ENCODE peak calls at places on chromosomes 3 and 15, in five cellular contexts. O, S, C, M and I are unnamed samples.
A peak's percentile ranks its signal among the peaks of the same experiment; 100 is the strongest.

GRCh38 chr3:113088616-113089015 is 97.8 kb downstream of the GTPBP8 start:
- DNase-seq in S (no peak), O (no peak), M (no peak), C (no peak), I (no peak)

GRCh38 chr3:64426551-64426950 is 201.3 kb upstream of the PRICKLE2 start:
- DNase-seq in O (no peak), C (no peak), M (no peak), S (no peak), I (no peak)

GRCh38 chr15:69893863-69894262 is 203.9 kb downstream of the TLE3 start:
- DNase-seq in O (no peak), M (peak; percentile 77), C (peak; percentile 87), S (peak; percentile 84), I (no peak)

GRCh38 chr3:264394-265156 is 68.0 kb downstream of the CHL1 start:
- DNase-seq in M (no peak), S (no peak), C (no peak), O (no peak), I (no peak)

GRCh38 chr3:113268306-113268705 is 56.9 kb downstream of the BOC start:
- DNase-seq in M (no peak), C (no peak), O (no peak), S (no peak), I (no peak)

GRCh38 chr3:72797773-72798543 is 50.3 kb downstream of the SHQ1 start:
- DNase-seq in S (peak; percentile 53), O (peak; percentile 78), M (no peak), C (peak; percentile 88), I (no peak)

GRCh38 chr3:186365202-186365974 is 3.4 kb upstream of the DGKG start:
- DNase-seq in M (no peak), S (no peak), C (no peak), O (no peak), I (no peak)

GRCh38 chr15:83747718-83748110 is 93.8 kb downstream of the ADAMTSL3 start:
- DNase-seq in S (no peak), C (no peak), M (no peak), O (no peak), I (no peak)

GRCh38 chr15:41921167-41921566 is 27.3 kb upstream of the SPTBN5 start:
- DNase-seq in M (no peak), C (no peak), O (no peak), S (peak; percentile 49), I (no peak)

GRCh38 chr3:197750396-197750831 is 731 bp downstream of the FYTTD1 start:
- DNase-seq in S (peak; percentile 85), C (peak; percentile 76), O (peak; percentile 22), M (peak; percentile 83), I (peak; percentile 71)

GRCh38 chr3:170180107-170180951 is 1.2 kb downstream of the PHC3 start:
- DNase-seq in M (peak; percentile 10), S (peak; percentile 11), O (no peak), C (no peak), I (peak; percentile 26)

GRCh38 chr15:67144609-67145306 is 79.4 kb downstream of the SMAD3 start:
- DNase-seq in S (no peak), M (peak; percentile 80), C (no peak), O (no peak), I (no peak)

GRCh38 chr3:40645883-40646282 is 121.1 kb downstream of the ZNF621 start:
- DNase-seq in M (no peak), O (no peak), C (no peak), S (no peak), I (no peak)